ENCODE peak calls at places on chromosomes 13 and 19, in ten cellular contexts. F is ascending aorta, B is hepatocyte, N is GM12878, M is RWPE1, O is GM06990, E is esophagus muscularis mucosa, X is psoas muscle, Q is IMR-90, V is GM20000. I is an unnamed sample.

GRCh38 chr19:28977826-28978225 is 235.1 kb downstream of the UQCRFS1 start:
- DNase-seq in V (no peak), E (no peak), N (no peak), F (no peak), B (no peak), O (no peak), X (no peak), Q (no peak), M (no peak), I (no peak)

GRCh38 chr13:48414501-48414900 is 1.6 kb upstream of the LPAR6 start:
- DNase-seq in N (no peak), X (no peak), B (no peak), F (no peak), Q (no peak), E (no peak), O (no peak), M (no peak), V (no peak), I (no peak)

GRCh38 chr13:39159393-39159792 is 121.1 kb downstream of the NHLRC3 start:
- DNase-seq in B (no peak), V (no peak), X (no peak), F (no peak), E (no peak), O (no peak), M (no peak), N (no peak), Q (no peak), I (no peak)

GRCh38 chr19:47315125-47315821 is 5.6 kb downstream of the C5AR1 start:
- DNase-seq in X (peak), F (peak), E (no peak), N (no peak), M (peak), B (peak), O (no peak), Q (peak), V (no peak), I (no peak)

GRCh38 chr13:92346046-92346445 is 880.6 kb upstream of the GPC6 start:
- DNase-seq in E (no peak), X (no peak), O (no peak), V (no peak), N (no peak), F (no peak), M (no peak), B (no peak), Q (no peak), I (no peak)

GRCh38 chr19:18245297-18245696 is 19.1 kb upstream of the PDE4C start:
- DNase-seq in E (no peak), M (no peak), V (no peak), N (no peak), B (no peak), O (no peak), Q (no peak), F (no peak), X (no peak), I (no peak)

GRCh38 chr13:101298517-101298916 is 117.8 kb downstream of the NALCN start:
- DNase-seq in F (no peak), V (no peak), N (no peak), B (no peak), E (no peak), M (no peak), X (no peak), Q (no peak), O (no peak), I (no peak)

GRCh38 chr13:31756346-31756745 is 17.0 kb downstream of the RXFP2 start:
- DNase-seq in V (no peak), O (no peak), E (no peak), Q (peak), B (no peak), F (no peak), M (peak), X (no peak), N (no peak), I (no peak)

GRCh38 chr13:89554801-89555200 is 1792.7 kb upstream of the MIR17HG start:
- DNase-seq in O (no peak), X (no peak), Q (no peak), B (peak), V (no peak), F (no peak), E (no peak), N (no peak), M (no peak), I (no peak)

GRCh38 chr13:78239681-78240080 is 321.1 kb upstream of the EDNRB start:
- DNase-seq in N (no peak), E (no peak), F (no peak), B (no peak), O (no peak), V (no peak), X (no peak), M (no peak), Q (peak), I (no peak)

GRCh38 chr19:54011507-54012211 is 20.2 kb downstream of the CACNG6 start:
- DNase-seq in Q (no peak), B (no peak), V (no peak), M (no peak), E (no peak), F (no peak), X (no peak), N (no peak), O (no peak), I (no peak)

GRCh38 chr19:7349961-7350711 is 1.4 kb downstream of the ARHGEF18 start:
- DNase-seq in N (no peak), E (no peak), F (peak), O (peak), Q (no peak), B (no peak), M (no peak), X (no peak), V (peak), I (no peak)

GRCh38 chr13:39616087-39616694 is 13.2 kb upstream of the LHFPL6 start:
- DNase-seq in B (peak), V (peak), N (no peak), M (peak), E (no peak), O (peak), F (peak), X (no peak), Q (peak), I (no peak)

GRCh38 chr19:29528350-29528945 is 2.7 kb downstream of the VSTM2B start:
- DNase-seq in B (peak), E (no peak), O (peak), Q (peak), N (peak), F (no peak), V (peak), X (peak), M (peak), I (no peak)

GRCh38 chr19:48873476-48874308 is 1.5 kb downstream of the PPP1R15A start:
- DNase-seq in M (no peak), F (no peak), E (no peak), O (no peak), Q (no peak), X (no peak), V (no peak), N (no peak), B (no peak), I (no peak)

GRCh38 chr19:48874309-48875135 is 2.3 kb downstream of the PPP1R15A start:
- DNase-seq in M (no peak), B (no peak), E (no peak), X (no peak), O (no peak), N (no peak), V (no peak), F (no peak), Q (peak), I (no peak)

GRCh38 chr19:48872884-48873475 is 759 bp downstream of the PPP1R15A start:
- DNase-seq in V (peak), O (peak), F (peak), Q (peak), B (peak), N (peak), X (peak), M (peak), E (peak), I (peak)

GRCh38 chr19:48870048-48870447 is 1.6 kb upstream of the PLEKHA4 start:
- DNase-seq in N (no peak), Q (no peak), E (no peak), M (no peak), X (no peak), V (no peak), O (no peak), F (no peak), B (no peak), I (no peak)

GRCh38 chr19:48872182-48872883 is at the start of gene PPP1R15A:
- DNase-seq in B (peak), O (peak), X (peak), Q (peak), F (peak), N (peak), E (peak), M (peak), V (peak), I (peak)
- TF ChIP-seq CTCF in B (no peak), O (no peak), X (peak), Q (no peak), F (peak), N (no peak), E (peak), M (no peak), V (no peak), I (peak)

DNA sequence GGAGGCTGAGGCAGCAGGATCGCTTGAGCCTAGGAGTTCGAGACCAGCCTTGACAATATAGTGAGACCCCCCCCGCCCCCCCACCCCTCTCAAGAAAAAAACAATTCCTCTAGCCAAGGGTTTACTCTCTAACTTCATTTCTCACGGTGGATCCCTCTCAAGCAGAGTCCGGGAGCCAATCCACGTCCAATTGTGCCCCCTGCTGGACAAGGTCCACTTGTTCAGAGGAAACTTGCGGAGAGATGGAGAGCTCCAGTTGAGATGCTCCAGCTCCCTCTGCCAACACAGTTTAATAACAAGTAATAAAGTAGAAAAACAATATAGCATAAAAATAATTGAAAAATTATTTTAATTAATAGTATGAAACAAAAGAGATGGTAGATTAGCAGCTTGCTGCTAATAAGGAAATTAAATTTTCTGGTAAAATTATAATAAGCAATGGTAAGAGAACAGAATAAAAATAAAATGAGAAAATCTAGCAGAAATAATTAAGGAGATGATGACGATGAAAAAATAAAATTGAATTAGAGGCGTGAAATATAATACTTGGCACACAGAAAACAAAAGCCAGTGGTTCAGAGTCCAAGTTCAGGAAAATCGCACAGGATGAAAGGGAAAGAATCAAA is 14.5 kb upstream of the SIGLEC14 start:
- DNase-seq in B (peak), O (no peak), M (peak), V (peak), N (no peak), F (no peak), Q (peak), X (peak), E (no peak), I (peak)
- TF ChIP-seq CTCF in B (peak), O (peak), M (peak), V (peak), N (peak), F (peak), Q (peak), X (peak), E (peak), I (peak)

GRCh38 chr19:32357720-32358119 is 12.3 kb downstream of the ZNF507 start:
- DNase-seq in B (no peak), N (no peak), E (no peak), M (no peak), O (no peak), Q (no peak), V (no peak), F (no peak), X (no peak), I (no peak)
- TF ChIP-seq CTCF in B (peak), N (no peak), E (peak), M (peak), O (peak), Q (peak), V (no peak), F (no peak), X (peak), I (peak)

GRCh38 chr13:113769881-113770280 is 10.9 kb downstream of the TMEM255B start:
- DNase-seq in E (no peak), M (no peak), X (no peak), B (no peak), Q (no peak), V (no peak), F (no peak), N (no peak), O (no peak), I (no peak)
- TF ChIP-seq CTCF in E (no peak), M (no peak), X (no peak), B (no peak), Q (no peak), V (no peak), F (no peak), N (no peak), O (no peak), I (no peak)

DNA sequence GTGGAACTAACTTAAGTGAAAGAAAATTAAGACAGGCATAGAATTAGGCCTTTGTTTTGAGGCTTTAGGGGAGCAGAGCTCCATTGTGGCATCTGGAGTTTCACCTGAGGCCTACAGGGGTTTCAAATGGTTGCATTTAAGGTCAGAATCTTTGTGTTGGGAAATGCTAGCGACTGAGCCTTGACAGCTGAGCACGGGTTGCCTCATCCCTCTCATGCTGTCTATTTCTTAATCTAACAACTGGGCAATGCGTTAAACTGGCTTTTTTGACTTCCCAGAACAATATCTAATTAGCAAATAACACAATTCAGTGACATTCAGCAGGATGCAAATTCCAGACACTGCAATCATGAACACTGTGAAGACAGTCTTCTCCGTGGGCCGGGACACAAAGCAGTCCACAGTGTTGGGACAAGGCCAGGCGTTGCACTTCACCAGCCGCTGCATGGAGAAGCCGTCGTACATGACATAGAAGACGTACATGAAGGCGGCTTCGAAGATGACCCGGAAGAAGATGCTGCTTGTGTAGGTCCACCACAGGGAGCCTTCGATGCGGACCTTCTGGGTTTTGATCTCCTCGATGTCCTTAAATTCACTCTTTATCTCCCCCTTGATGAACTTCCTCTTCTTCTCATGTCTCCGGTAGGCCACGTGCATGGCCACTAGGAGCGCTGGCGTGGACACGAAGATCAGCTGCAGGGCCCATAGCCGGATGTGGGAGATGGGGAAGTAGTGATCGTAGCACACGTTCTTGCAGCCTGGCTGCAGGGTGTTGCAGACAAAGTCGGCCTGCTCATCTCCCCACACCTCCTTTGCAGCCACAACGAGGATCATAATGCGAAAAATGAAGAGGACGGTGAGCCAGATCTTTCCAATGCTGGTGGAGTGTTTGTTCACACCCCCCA is 3.8 kb downstream of the GJB2 start:
- DNase-seq in X (no peak), M (no peak), N (no peak), B (no peak), V (no peak), Q (no peak), O (no peak), F (no peak), E (no peak), I (no peak)
- TF ChIP-seq CTCF in X (no peak), M (no peak), N (no peak), B (no peak), V (peak), Q (peak), O (peak), F (no peak), E (no peak), I (no peak)

GRCh38 chr13:96817336-96817941 is 176.8 kb downstream of the OXGR1 start:
- DNase-seq in Q (peak), O (no peak), F (no peak), E (no peak), M (no peak), N (no peak), X (no peak), V (no peak), B (peak), I (no peak)
- TF ChIP-seq CTCF in Q (peak), O (peak), F (no peak), E (peak), M (peak), N (peak), X (peak), V (no peak), B (peak), I (peak)

GRCh38 chr19:44552324-44552723 is 22.8 kb upstream of the CEACAM20 start:
- DNase-seq in E (no peak), F (no peak), N (no peak), Q (no peak), B (peak), X (no peak), V (peak), M (no peak), O (peak), I (peak)
- TF ChIP-seq CTCF in E (peak), F (no peak), N (peak), Q (peak), B (peak), X (peak), V (peak), M (no peak), O (peak), I (peak)

GRCh38 chr19:423691-424466 is 14.9 kb upstream of the C2CD4C start:
- DNase-seq in E (no peak), X (no peak), F (no peak), O (no peak), Q (no peak), N (no peak), B (no peak), V (no peak), M (no peak), I (no peak)
- TF ChIP-seq CTCF in E (no peak), X (no peak), F (no peak), O (no peak), Q (no peak), N (no peak), B (no peak), V (no peak), M (no peak), I (no peak)

GRCh38 chr13:74758188-74758587 is 624.0 kb upstream of the KLF12 start:
- DNase-seq in B (no peak), Q (no peak), E (no peak), F (no peak), M (no peak), N (no peak), O (no peak), V (no peak), X (no peak), I (no peak)

GRCh38 chr13:74765955-74766354 is 631.8 kb upstream of the KLF12 start:
- DNase-seq in Q (no peak), X (no peak), F (no peak), N (no peak), M (no peak), O (no peak), V (no peak), B (no peak), E (no peak), I (no peak)

GRCh38 chr13:74767031-74767430 is 632.8 kb upstream of the KLF12 start:
- DNase-seq in O (no peak), M (no peak), E (no peak), F (no peak), Q (peak), X (no peak), V (no peak), B (no peak), N (no peak), I (no peak)

GRCh38 chr13:74761794-74762193 is 627.6 kb upstream of the KLF12 start:
- DNase-seq in F (no peak), M (no peak), X (no peak), B (no peak), N (no peak), E (no peak), V (no peak), O (no peak), Q (no peak), I (no peak)
- TF ChIP-seq CTCF in F (no peak), M (no peak), X (no peak), B (no peak), N (no peak), E (no peak), V (no peak), O (no peak), Q (no peak), I (peak)